ENCODE peak calls at places on chromosomes 11 and 22, in ten cellular contexts. E is endothelial cell of umbilical vein, U is GM23338, G is sigmoid colon, B is transverse colon, X is prostate gland, P is spleen, V is HCT116, S is GM12891, J is Panc1. Y is an unnamed sample.

GRCh38 chr11:45599161-45599943 is 66.1 kb downstream of the CHST1 start:
- DNase-seq in E (no peak), U (no peak), G (peak), B (no peak), X (no peak), P (no peak), V (no peak), S (no peak), J (no peak), Y (no peak)

GRCh38 chr11:64181506-64182411 is 4.2 kb upstream of the STIP1 start:
- DNase-seq in E (peak), U (peak), G (peak), B (peak), X (peak), P (peak), V (peak), S (peak), J (peak), Y (peak)

GRCh38 chr11:39365809-39366436 is 2093.5 kb downstream of the LRRC4C start:
- DNase-seq in E (no peak), U (peak), G (no peak), B (no peak), X (no peak), P (no peak), V (no peak), S (no peak), J (peak), Y (no peak)

GRCh38 chr11:20089796-20090653 is 70.2 kb downstream of the DBX1 start:
- DNase-seq in E (peak), U (peak), G (no peak), B (no peak), X (no peak), P (no peak), V (no peak), S (no peak), J (no peak), Y (peak)

GRCh38 chr11:33521384-33521783 is 179.2 kb downstream of the C11orf91 start:
- DNase-seq in E (no peak), U (no peak), G (no peak), B (no peak), X (no peak), P (no peak), V (no peak), S (no peak), J (no peak), Y (no peak)

GRCh38 chr11:124075841-124076571 is 34.9 kb upstream of the OR10G7 start:
- DNase-seq in E (peak), U (peak), G (no peak), B (peak), X (no peak), P (peak), V (no peak), S (peak), J (no peak), Y (no peak)

GRCh38 chr11:104333977-104334376 is 170.0 kb upstream of the PDGFD start:
- DNase-seq in E (peak), U (peak), G (no peak), B (no peak), X (no peak), P (no peak), V (peak), S (no peak), J (no peak), Y (no peak)

GRCh38 chr11:8768625-8769333 is 86.2 kb downstream of the RPL27A start:
- DNase-seq in E (no peak), U (no peak), G (no peak), B (no peak), X (no peak), P (no peak), V (peak), S (no peak), J (peak), Y (peak)

GRCh38 chr11:115180272-115180671 is 323.9 kb downstream of the CADM1 start:
- DNase-seq in E (no peak), U (no peak), G (no peak), B (no peak), X (no peak), P (no peak), V (no peak), S (no peak), J (no peak), Y (no peak)

GRCh38 chr11:82043316-82043715 is 690.3 kb downstream of the FAM181B start:
- DNase-seq in E (no peak), U (no peak), G (no peak), B (no peak), X (no peak), P (no peak), V (no peak), S (no peak), J (no peak), Y (no peak)

GRCh38 chr11:100777118-100777517 is 90.0 kb downstream of the ARHGAP42 start:
- DNase-seq in E (no peak), U (no peak), G (no peak), B (peak), X (no peak), P (no peak), V (peak), S (no peak), J (peak), Y (peak)

DNA sequence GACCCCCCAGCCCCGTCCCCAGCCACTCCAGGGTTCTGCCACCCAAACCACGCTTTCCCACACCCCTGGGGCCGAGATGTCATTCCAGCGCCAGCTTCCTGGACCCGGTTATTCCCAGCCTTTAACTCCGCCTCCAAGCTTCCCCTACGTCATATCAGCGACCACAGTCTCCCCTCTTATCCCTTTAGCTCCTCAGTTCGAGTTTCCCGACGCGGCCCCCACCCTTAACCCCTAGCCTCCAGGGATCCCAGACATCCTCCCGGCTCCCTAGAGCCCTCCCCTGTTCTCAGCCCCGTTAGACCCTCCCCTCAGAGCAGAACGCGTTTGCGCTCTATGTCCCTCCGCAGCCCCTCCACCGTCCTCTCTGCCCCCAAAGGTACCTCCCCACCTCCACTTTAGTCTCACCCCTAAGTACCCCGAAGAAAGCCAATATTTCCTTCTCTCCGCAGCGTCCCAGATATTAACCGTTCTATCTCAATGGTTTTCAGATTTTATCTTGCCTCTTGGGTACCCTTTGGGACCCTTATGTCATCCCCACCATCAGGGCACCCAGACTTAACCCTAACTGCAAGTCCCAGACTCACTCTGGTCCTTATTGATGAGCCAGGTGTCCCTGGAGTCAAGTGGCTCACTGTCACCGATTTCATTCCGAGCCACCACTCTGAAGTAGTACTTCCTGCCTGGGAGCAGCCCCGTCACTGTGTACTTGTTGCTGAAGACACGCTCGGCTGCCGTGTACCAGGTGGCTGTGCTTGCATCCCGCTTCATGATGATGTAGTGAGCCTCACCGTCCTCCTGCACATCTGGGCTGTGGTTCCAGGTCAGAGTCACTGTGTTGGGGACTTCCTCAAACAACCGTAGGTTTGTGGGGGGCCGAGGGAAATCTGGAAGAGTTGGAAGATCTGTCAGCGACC is 8.0 kb downstream of the TMEM86A start:
- DNase-seq in E (peak), U (peak), G (peak), B (peak), X (peak), P (peak), V (no peak), S (no peak), J (no peak), Y (peak)
- TF ChIP-seq POLR2AphosphoS5 in E (no peak), U (peak), G (peak), B (no peak), X (no peak), P (peak), V (no peak), S (no peak), J (no peak), Y (no peak)

GRCh38 chr11:1271927-1272326 is 37.5 kb downstream of the TOLLIP start:
- DNase-seq in E (no peak), U (no peak), G (no peak), B (no peak), X (no peak), P (peak), V (no peak), S (no peak), J (no peak), Y (no peak)
- TF ChIP-seq POLR2AphosphoS5 in E (no peak), U (no peak), G (no peak), B (no peak), X (no peak), P (no peak), V (no peak), S (no peak), J (no peak), Y (no peak)

DNA sequence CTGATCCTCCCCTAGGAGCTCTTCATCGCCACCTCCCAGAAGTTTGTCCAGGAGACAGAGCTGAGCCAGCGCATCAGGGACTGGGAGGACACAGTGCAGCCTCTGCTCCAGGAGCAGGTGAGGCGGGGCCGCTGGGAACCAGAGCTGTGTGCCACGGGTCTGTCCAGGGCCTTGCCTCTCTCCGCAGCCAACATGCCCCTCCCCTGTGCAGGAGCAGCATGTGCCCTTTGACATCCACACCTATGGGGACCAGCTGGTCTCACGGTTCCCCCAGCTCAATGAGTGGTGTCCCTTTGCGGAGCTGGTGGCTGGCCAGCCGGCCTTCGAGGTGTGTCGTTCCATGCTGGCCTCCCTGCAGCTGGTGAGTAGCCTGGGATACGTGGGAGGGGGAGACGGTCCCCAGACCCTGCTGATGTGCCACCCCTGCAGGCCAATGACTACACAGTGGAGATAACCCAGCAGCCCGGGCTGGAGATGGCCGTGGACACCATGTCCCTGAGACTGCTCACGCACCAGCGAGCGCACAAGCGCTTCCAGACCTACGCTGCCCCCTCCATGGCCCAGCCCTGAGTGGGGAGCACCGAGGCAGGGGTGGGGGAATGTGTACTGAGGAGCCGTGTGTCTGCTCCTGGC is 2.5 kb downstream of the SCO2 start:
- DNase-seq in E (no peak), U (no peak), G (no peak), B (no peak), X (no peak), P (no peak), V (no peak), S (no peak), J (no peak), Y (no peak)
- TF ChIP-seq POLR2AphosphoS5 in E (no peak), U (no peak), G (no peak), B (no peak), X (no peak), P (no peak), V (no peak), S (peak), J (no peak), Y (no peak)

GRCh38 chr11:62842171-62842717 is 2.9 kb upstream of the WDR74 start:
- DNase-seq in E (no peak), U (peak), G (peak), B (peak), X (no peak), P (peak), V (no peak), S (no peak), J (no peak), Y (peak)
- TF ChIP-seq POLR2AphosphoS5 in E (no peak), U (no peak), G (no peak), B (no peak), X (no peak), P (peak), V (no peak), S (no peak), J (no peak), Y (no peak)

DNA sequence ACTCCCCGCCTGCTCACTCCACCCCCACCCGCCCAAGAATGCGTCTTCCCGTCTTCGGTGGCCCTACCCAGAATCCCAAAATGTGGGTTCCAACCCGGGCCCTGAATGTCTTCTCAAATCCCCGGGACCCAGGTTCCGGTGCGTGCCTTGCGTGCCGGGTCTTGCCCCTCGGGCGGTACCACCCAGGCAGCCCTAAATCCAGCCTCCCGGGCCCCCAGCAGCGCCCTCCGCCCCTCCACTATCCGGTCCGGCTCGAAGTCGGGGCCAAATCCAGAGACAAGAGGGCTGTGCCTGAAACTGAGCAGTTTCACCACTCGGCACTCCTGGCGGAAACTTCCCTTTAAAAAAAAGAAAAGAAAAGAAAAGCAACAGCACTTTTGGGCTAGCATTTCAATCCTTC is 16.3 kb upstream of the CCT8L2 start:
- DNase-seq in E (no peak), U (peak), G (no peak), B (no peak), X (no peak), P (no peak), V (no peak), S (no peak), J (no peak), Y (no peak)
- TF ChIP-seq POLR2AphosphoS5 in E (no peak), U (no peak), G (no peak), B (no peak), X (no peak), P (no peak), V (no peak), S (no peak), J (no peak), Y (no peak)

GRCh38 chr22:43039800-43040199 is 24.9 kb upstream of the PACSIN2 start:
- DNase-seq in E (no peak), U (no peak), G (no peak), B (no peak), X (no peak), P (no peak), V (no peak), S (no peak), J (no peak), Y (no peak)
- TF ChIP-seq POLR2AphosphoS5 in E (no peak), U (no peak), G (no peak), B (no peak), X (no peak), P (no peak), V (no peak), S (no peak), J (no peak), Y (no peak)

GRCh38 chr22:38937036-38937435 is 20.4 kb upstream of the APOBEC3A start:
- DNase-seq in E (no peak), U (no peak), G (no peak), B (no peak), X (no peak), P (no peak), V (no peak), S (no peak), J (no peak), Y (peak)
- TF ChIP-seq POLR2AphosphoS5 in E (no peak), U (no peak), G (no peak), B (no peak), X (no peak), P (no peak), V (no peak), S (no peak), J (no peak), Y (no peak)

GRCh38 chr22:38656256-38657148 is at the start of the genes CBY1 and FAM227A:
- DNase-seq in E (peak), U (peak), G (peak), B (peak), X (peak), P (peak), V (peak), S (peak), J (peak), Y (peak)
- TF ChIP-seq POLR2AphosphoS5 in E (peak), U (peak), G (peak), B (peak), X (peak), P (peak), V (peak), S (peak), J (peak), Y (no peak)

GRCh38 chr11:116990811-116991210 is 107.4 kb downstream of the SIK3 start:
- DNase-seq in E (no peak), U (no peak), G (no peak), B (no peak), X (no peak), P (no peak), V (no peak), S (no peak), J (no peak), Y (no peak)

GRCh38 chr11:116991491-116991890 is 106.7 kb downstream of the SIK3 start:
- DNase-seq in E (no peak), U (no peak), G (no peak), B (no peak), X (no peak), P (no peak), V (no peak), S (no peak), J (no peak), Y (no peak)

GRCh38 chr11:116994195-116994594 is 104.0 kb downstream of the SIK3 start:
- DNase-seq in E (no peak), U (no peak), G (no peak), B (no peak), X (no peak), P (no peak), V (no peak), S (no peak), J (no peak), Y (no peak)

GRCh38 chr11:116990061-116990473 is 108.2 kb downstream of the SIK3 start:
- DNase-seq in E (no peak), U (no peak), G (no peak), B (no peak), X (no peak), P (no peak), V (no peak), S (no peak), J (no peak), Y (no peak)

GRCh38 chr11:116993599-116993998 is 104.6 kb downstream of the SIK3 start:
- DNase-seq in E (peak), U (peak), G (no peak), B (no peak), X (no peak), P (no peak), V (no peak), S (no peak), J (no peak), Y (no peak)
- TF ChIP-seq POLR2AphosphoS5 in E (no peak), U (no peak), G (no peak), B (no peak), X (no peak), P (no peak), V (no peak), S (no peak), J (no peak), Y (no peak)

Y was measured in stomach.